ENCODE peak calls at places on chromosomes 12 and 14, in seven cellular contexts. R is mesenchymal stem cell, S is trophoblast cell, H is IMR-90, N is neuronal stem cell, A is H1, D is mesendoderm. B is an unnamed sample.

GRCh38 chr14:33567736-33568124 is 383.1 kb downstream of the EGLN3 start:
- DNase-seq in R (peak), H (no peak), S (no peak), N (no peak), A (no peak), D (no peak), B (no peak)

GRCh38 chr12:108821407-108822397 is 35.7 kb downstream of the SSH1 start:
- DNase-seq in D (no peak), R (peak), A (no peak), S (peak), H (peak), N (no peak), B (no peak)

GRCh38 chr14:104586832-104587620 is 7.5 kb downstream of the C14orf180 start:
- DNase-seq in R (no peak), H (no peak), N (no peak), A (no peak), D (no peak), S (no peak), B (no peak)

GRCh38 chr12:62861157-62861535 is 73.8 kb downstream of the PPM1H start:
- DNase-seq in H (no peak), D (no peak), R (no peak), A (no peak), S (no peak), N (no peak), B (no peak)

GRCh38 chr14:57889245-57889644 is 23.4 kb upstream of the SLC35F4 start:
- DNase-seq in S (no peak), N (no peak), A (no peak), R (no peak), D (no peak), H (no peak), B (no peak)

GRCh38 chr14:24058260-24058950 is 6.6 kb downstream of the CARMIL3 start:
- DNase-seq in D (peak), R (peak), N (peak), A (peak), H (peak), S (peak), B (no peak)

GRCh38 chr12:83408841-83409240 is 722.1 kb downstream of the TMTC2 start:
- DNase-seq in D (no peak), R (no peak), H (no peak), S (no peak), N (no peak), A (no peak), B (no peak)

GRCh38 chr14:21924479-21924878 is 250.9 kb upstream of the OR4E1 start:
- DNase-seq in H (no peak), D (peak), A (no peak), S (no peak), N (no peak), R (no peak), B (peak)

GRCh38 chr12:104672501-104673265 is 215.9 kb downstream of the CHST11 start:
- DNase-seq in R (peak), D (no peak), S (peak), A (no peak), H (no peak), N (no peak), B (no peak)

GRCh38 chr12:4857472-4858291 is 52.0 kb upstream of the KCNA1 start:
- DNase-seq in N (peak), A (peak), R (peak), S (peak), H (peak), D (peak), B (peak)

GRCh38 chr14:33359288-33359881 is 420.7 kb downstream of the NPAS3 start:
- DNase-seq in R (peak), D (no peak), A (no peak), N (no peak), H (no peak), S (no peak), B (no peak)

GRCh38 chr12:111993290-111994150 is 19.4 kb downstream of the TMEM116 start:
- DNase-seq in S (peak), N (no peak), A (no peak), R (no peak), H (no peak), D (no peak), B (no peak)
- H2AK5ac ChIP-seq in S (no peak), N (no peak), A (no peak), R (no peak), H (no peak), D (no peak), B (no peak)

DNA sequence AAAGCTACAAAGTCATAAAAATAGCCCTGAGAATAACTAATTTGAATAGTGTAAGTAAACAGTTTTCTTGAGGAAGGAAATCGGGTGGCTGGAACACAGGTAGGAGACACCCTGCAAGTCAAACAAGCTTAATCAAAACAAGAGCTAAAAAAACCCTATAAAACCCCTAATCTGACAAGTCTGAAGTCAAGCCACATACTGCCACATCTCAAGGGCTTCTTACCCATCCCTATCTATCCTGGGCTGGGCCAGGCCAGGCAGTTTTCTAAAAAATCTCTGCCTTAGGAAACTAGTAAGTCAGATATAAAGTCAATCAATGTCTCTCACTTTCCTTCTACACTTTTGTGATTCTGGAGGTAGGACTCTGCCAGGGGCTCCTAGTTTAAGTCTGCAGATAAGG is 15.3 kb downstream of the UBE2N start:
- DNase-seq in D (peak), S (no peak), R (no peak), A (no peak), H (no peak), N (no peak), B (no peak)
- H3K9ac ChIP-seq in D (no peak), S (no peak), R (peak), A (no peak), H (no peak), N (no peak), B (no peak)

DNA sequence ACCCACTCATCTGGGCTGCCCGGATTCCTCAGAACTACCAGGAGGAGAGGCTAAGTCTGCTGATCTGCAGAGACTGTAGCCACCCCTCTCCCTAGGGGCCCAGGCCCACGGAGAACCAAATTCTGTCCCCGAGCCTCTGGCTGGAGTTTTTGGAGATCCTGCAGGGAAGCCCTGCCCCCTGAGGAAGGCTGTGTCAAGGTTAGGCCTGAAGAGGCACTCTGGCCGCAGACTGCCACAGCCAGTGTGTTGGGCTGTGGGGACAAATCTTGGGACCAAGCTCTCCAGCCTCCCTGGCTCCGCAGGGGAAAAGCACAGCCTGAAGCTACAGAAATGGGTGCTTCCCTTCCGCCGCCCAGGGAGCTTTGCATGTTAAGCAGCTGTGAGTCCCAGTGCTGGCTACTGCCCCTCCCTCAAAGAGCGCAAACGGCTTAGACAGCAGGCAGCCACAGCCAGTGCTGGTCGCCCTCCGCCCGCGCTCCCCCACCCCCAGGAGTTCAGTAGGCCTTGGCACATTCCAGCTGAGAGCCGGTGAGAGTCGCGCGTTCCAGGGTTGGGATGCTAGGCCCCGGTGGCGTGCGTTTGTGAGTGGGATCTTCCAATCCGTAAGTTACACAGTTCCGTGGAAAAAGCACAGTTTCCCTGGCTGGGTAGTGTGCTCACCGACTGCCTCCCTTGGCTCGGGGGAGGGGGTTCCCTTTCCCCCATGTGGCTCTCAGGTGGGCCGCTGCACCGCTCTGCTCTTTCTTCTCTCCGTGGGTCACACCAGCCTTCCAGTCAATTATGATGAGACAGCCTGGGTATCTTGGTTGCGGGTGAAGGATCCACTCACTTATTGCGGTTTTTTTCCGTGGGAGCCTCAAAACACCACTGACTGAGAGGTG is 13.2 kb downstream of the CLEC4E start:
- DNase-seq in H (no peak), A (peak), R (no peak), D (peak), S (no peak), N (no peak), B (peak)
- H3K4ac ChIP-seq in H (no peak), A (peak), R (no peak), D (no peak), S (no peak), N (no peak), B (no peak)

GRCh38 chr12:119312904-119313303 is 21.6 kb upstream of the CCDC60 start:
- DNase-seq in D (no peak), S (no peak), H (no peak), R (no peak), A (no peak), N (no peak), B (no peak)

GRCh38 chr12:119307747-119308146 is 26.8 kb upstream of the CCDC60 start:
- DNase-seq in S (no peak), H (no peak), A (no peak), D (no peak), N (no peak), R (no peak), B (no peak)

GRCh38 chr12:119314290-119314689 is 20.2 kb upstream of the CCDC60 start:
- DNase-seq in N (no peak), D (no peak), R (no peak), A (no peak), H (no peak), S (no peak), B (no peak)

GRCh38 chr12:119308743-119309456 is 25.6 kb upstream of the CCDC60 start:
- DNase-seq in H (no peak), N (peak), A (peak), D (peak), R (no peak), S (peak), B (peak)

DNA sequence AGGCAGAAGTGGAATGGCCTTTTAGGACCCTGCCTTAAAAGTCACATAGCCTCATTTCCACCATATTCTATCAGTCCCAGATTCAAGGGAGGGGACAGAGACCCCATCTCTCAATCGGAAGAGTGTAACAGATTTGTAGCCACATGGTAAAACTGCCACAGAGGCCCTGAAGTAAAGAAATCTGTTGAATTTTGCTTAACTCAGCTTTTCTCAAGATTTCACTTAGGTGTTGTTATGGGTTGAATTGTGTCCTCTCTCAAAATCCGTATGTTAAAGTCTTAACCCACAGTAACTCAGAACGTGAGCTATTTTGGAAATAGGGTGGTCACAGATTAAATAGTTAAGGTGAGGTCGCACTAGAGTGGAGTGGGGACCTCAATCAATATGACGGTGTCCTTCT is 22.6 kb upstream of the CCDC60 start:
- DNase-seq in D (no peak), A (no peak), H (no peak), N (no peak), R (no peak), S (no peak), B (no peak)
- H2AK5ac ChIP-seq in D (no peak), A (no peak), H (no peak), N (no peak), R (no peak), S (no peak), B (no peak)

GRCh38 chr12:121673013-121673441 is 3.6 kb upstream of the MORN3 start:
- DNase-seq in A (no peak), H (no peak), S (no peak), D (peak), R (peak), N (no peak), B (peak)
- H3K9ac ChIP-seq in A (peak), H (no peak), S (no peak), D (peak), R (peak), N (no peak), B (peak)

GRCh38 chr14:35158951-35159653 is 36.8 kb downstream of the PRORP start:
- DNase-seq in R (peak), N (peak), H (peak), D (peak), A (no peak), S (peak), B (no peak)
- H3K4ac ChIP-seq in R (no peak), N (no peak), H (peak), D (no peak), A (no peak), S (no peak), B (no peak)

GRCh38 chr14:79091381-79091963 is 921.3 kb downstream of the NRXN3 start:
- DNase-seq in D (peak), H (no peak), R (no peak), A (no peak), S (no peak), N (peak), B (no peak)
- H2AK5ac ChIP-seq in D (no peak), H (no peak), R (no peak), A (no peak), S (no peak), N (no peak), B (no peak)

DNA sequence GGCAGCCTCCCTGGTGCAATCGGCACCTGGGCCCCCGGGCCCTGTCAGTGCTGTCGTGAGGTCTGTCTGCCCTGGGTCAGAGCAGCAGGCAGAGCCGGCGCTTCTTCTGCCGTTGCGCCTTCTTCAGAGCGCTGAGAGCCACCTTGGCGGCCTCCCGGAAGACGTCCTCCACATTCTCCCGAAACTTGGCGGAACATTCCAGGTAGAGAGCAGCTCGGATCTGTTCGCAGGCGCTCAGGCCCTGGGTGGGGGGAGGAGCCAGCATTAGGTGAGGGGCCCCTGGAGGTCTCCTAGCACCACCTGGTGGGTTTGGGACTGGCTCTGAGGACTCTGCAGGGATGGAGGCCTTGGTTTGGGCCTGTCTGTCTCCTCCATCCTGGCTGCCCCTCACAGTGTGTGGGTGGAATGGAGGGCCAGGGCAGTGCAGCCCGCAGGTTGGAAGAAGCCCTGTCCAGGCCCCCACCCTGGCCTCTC is 14.0 kb downstream of the RHOF start:
- DNase-seq in S (no peak), H (no peak), R (no peak), D (no peak), A (no peak), N (no peak), B (no peak)
- H3K9ac ChIP-seq in S (no peak), H (no peak), R (no peak), D (no peak), A (no peak), N (peak), B (no peak)